ENCODE peak calls at places on chromosomes 2 and 18, in ten cellular contexts. V is GM23338, K is NCI-H146, Q is amniotic stem cell, N is ovary, A is HCT116, I is nephron progenitor cell, E is mucosa of gallbladder, M is testis, H is frontal cortex. T is an unnamed sample.

GRCh38 chr2:142794850-142795249 is 82.6 kb upstream of the KYNU start:
- DNase-seq in V (no peak), K (no peak), Q (no peak), N (no peak), A (no peak), I (no peak), E (no peak), M (no peak), H (no peak), T (no peak)

GRCh38 chr2:96679843-96680242 is 37.3 kb downstream of the FER1L5 start:
- DNase-seq in V (peak; percentile 34), K (peak; percentile 37), Q (no peak), N (no peak), A (no peak), I (no peak), E (no peak), M (no peak), H (no peak), T (no peak)

GRCh38 chr2:211879323-211879722 is 659.3 kb downstream of the ERBB4 start:
- DNase-seq in V (peak; percentile 27), K (peak; percentile 8), Q (no peak), N (no peak), A (peak; percentile 2), I (no peak), E (no peak), M (peak; percentile 26), H (no peak), T (peak; percentile 8)

GRCh38 chr2:238602223-238602945 is 175.7 kb downstream of the ASB1 start:
- DNase-seq in V (no peak), K (no peak), Q (no peak), N (no peak), A (no peak), I (no peak), E (no peak), M (no peak), H (no peak), T (no peak)

GRCh38 chr2:96898135-96898505 is 28.2 kb upstream of the SEMA4C start:
- DNase-seq in V (no peak), K (no peak), Q (no peak), N (no peak), A (no peak), I (no peak), E (no peak), M (no peak), H (no peak), T (no peak)

GRCh38 chr2:108956375-108956774 is 32.6 kb downstream of the EDAR start:
- DNase-seq in V (no peak), K (no peak), Q (no peak), N (no peak), A (no peak), I (no peak), E (no peak), M (no peak), H (no peak), T (no peak)

GRCh38 chr2:138475394-138475793 is 26.2 kb upstream of the SPOPL start:
- DNase-seq in V (no peak), K (no peak), Q (no peak), N (no peak), A (no peak), I (no peak), E (no peak), M (no peak), H (no peak), T (no peak)

GRCh38 chr2:209696836-209697711 is 74.6 kb upstream of the UNC80 start:
- DNase-seq in V (no peak), K (no peak), Q (no peak), N (no peak), A (no peak), I (no peak), E (no peak), M (no peak), H (no peak), T (no peak)

GRCh38 chr2:71608034-71608433 is 154.7 kb downstream of the DYSF start:
- DNase-seq in V (no peak), K (no peak), Q (no peak), N (no peak), A (no peak), I (no peak), E (no peak), M (no peak), H (no peak), T (no peak)

GRCh38 chr2:119739580-119740255 is 20.0 kb upstream of the PTPN4 start:
- DNase-seq in V (no peak), K (no peak), Q (no peak), N (no peak), A (no peak), I (no peak), E (no peak), M (no peak), H (no peak), T (no peak)

GRCh38 chr2:218263817-218264611 is 3.2 kb downstream of the GPBAR1 start:
- DNase-seq in V (no peak), K (no peak), Q (no peak), N (no peak), A (no peak), I (no peak), E (no peak), M (no peak), H (no peak), T (no peak)

GRCh38 chr2:226334981-226335720 is 464.5 kb downstream of the IRS1 start:
- DNase-seq in V (no peak), K (no peak), Q (no peak), N (no peak), A (peak; percentile 24), I (no peak), E (no peak), M (no peak), H (no peak), T (no peak)

GRCh38 chr2:5064687-5065086 is 627.5 kb upstream of the SOX11 start:
- DNase-seq in V (peak; percentile 38), K (no peak), Q (no peak), N (no peak), A (no peak), I (no peak), E (no peak), M (no peak), H (no peak), T (no peak)

GRCh38 chr2:178413472-178414265 is 37.3 kb downstream of the PRKRA start:
- DNase-seq in V (peak; percentile 86), K (peak; percentile 78), Q (peak; percentile 19), N (peak; percentile 79), A (peak; percentile 67), I (peak; percentile 77), E (peak; percentile 64), M (peak; percentile 89), H (peak; percentile 37), T (peak; percentile 89)

GRCh38 chr18:32760391-32760790 is 12.4 kb downstream of the KLHL14 start:
- DNase-seq in V (peak; percentile 79), K (no peak), Q (no peak), N (no peak), A (no peak), I (no peak), E (no peak), M (no peak), H (no peak), T (peak; percentile 13)

GRCh38 chr2:141264848-141265247 is 866.0 kb downstream of the LRP1B start:
- DNase-seq in V (no peak), K (no peak), Q (no peak), N (no peak), A (no peak), I (no peak), E (no peak), M (no peak), H (no peak), T (no peak)

GRCh38 chr18:50142441-50143120 is 52.4 kb downstream of the MYO5B start:
- DNase-seq in V (no peak), K (no peak), Q (no peak), N (no peak), A (no peak), I (no peak), E (no peak), M (no peak), H (no peak), T (no peak)

GRCh38 chr2:3625186-3625585 is 30.3 kb downstream of the COLEC11 start:
- DNase-seq in V (no peak), K (no peak), Q (no peak), N (peak; percentile 16), A (no peak), I (no peak), E (no peak), M (peak; percentile 7), H (no peak), T (no peak)

GRCh38 chr2:167398791-167399371 is 510.6 kb downstream of the XIRP2 start:
- DNase-seq in V (no peak), K (no peak), Q (no peak), N (no peak), A (no peak), I (no peak), E (no peak), M (no peak), H (no peak), T (no peak)